ENCODE peak calls at places on chromosome 10, in four cellular contexts. J is neural progenitor cell, H is lung, E is OCI-LY7. N is an unnamed sample.

GRCh38 chr10:6383099-6383812 is 180.5 kb downstream of the PFKFB3 start:
- DNase-seq in J (no peak), H (no peak), E (no peak), N (no peak)

GRCh38 chr10:86204421-86205045 is 162.1 kb downstream of the GRID1 start:
- DNase-seq in H (no peak), J (no peak), E (no peak), N (no peak)

GRCh38 chr10:36301539-36301938 is 659.4 kb upstream of the FZD8 start:
- DNase-seq in J (no peak), E (no peak), H (no peak), N (no peak)

GRCh38 chr10:100879741-100880360 is 32.9 kb upstream of the SLF2 start:
- DNase-seq in E (no peak), H (no peak), J (peak), N (no peak)

GRCh38 chr10:97850446-97850845 is 803 bp downstream of the GOLGA7B start:
- DNase-seq in E (no peak), J (peak), H (no peak), N (no peak)

GRCh38 chr10:103849212-103849877 is 6.0 kb downstream of the SH3PXD2A start:
- DNase-seq in H (no peak), E (no peak), J (no peak), N (no peak)

GRCh38 chr10:1401056-1401965 is 336.0 kb downstream of the ADARB2 start:
- DNase-seq in E (no peak), J (peak), H (no peak), N (no peak)

GRCh38 chr10:119410361-119411116 is 132.0 kb downstream of the RGS10 start:
- DNase-seq in E (no peak), J (no peak), H (no peak), N (no peak)

GRCh38 chr10:36840793-36841192 is 284.6 kb upstream of the ANKRD30A start:
- DNase-seq in H (no peak), J (no peak), E (no peak), N (no peak)

GRCh38 chr10:74909665-74910064 is 83.3 kb downstream of the KAT6B start:
- DNase-seq in J (no peak), E (no peak), H (no peak), N (no peak)

GRCh38 chr10:47438857-47439474 is 44.9 kb downstream of the ANXA8 start:
- DNase-seq in E (peak), H (no peak), J (peak), N (peak)

GRCh38 chr10:127943336-127943910 is 36.5 kb downstream of the PTPRE start:
- DNase-seq in H (no peak), E (no peak), J (no peak), N (no peak)

GRCh38 chr10:70678757-70679489 is 6.6 kb downstream of the ADAMTS14 start:
- DNase-seq in J (no peak), H (no peak), E (no peak), N (no peak)

GRCh38 chr10:120493411-120494312 is 36.6 kb downstream of the PLPP4 start:
- DNase-seq in J (no peak), E (no peak), H (no peak), N (no peak)

GRCh38 chr10:59181668-59182067 is 5.2 kb downstream of the PHYHIPL start:
- DNase-seq in E (peak), H (no peak), J (peak), N (peak)

DNA sequence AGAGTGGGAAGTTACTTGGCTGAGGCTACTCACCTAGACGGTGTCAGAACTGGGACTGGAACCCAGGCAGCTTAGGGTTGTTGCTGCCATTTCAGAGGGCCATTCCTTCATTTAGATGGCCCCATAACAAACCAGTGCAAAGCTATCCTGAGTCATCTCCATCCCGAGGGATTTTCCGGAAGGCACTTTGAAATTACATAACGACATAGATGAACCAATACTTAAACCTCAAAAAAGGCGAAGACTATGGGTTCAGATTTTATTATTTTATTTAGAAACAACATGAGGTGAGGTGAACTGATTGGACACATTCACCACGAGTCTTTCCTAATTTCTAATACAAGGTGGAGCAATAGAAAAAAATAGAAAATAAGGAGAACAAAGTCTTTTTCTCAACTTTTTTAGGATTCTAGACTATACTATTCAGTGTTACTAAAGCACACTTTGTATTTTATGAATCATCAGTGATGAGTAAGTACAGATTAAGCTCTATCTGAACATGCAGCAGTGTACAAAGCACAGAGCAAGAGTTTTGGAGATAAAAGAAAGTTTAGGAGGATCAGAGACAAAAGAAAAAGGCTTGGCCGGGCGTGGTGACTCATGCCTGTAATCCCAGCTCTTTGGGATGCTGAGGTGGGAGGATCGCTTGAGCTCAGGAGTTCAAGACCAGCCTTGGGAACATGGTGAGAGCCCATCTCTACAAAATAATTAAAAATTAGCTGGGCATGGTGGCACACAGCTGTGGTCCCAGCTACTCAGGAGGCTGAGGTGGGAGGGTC is 79.5 kb upstream of the SVIL start:
- DNase-seq in H (peak), J (no peak), E (no peak), N (peak)
- H3K4me3 ChIP-seq in H (no peak), J (no peak), E (no peak), N (no peak)

GRCh38 chr10:117004238-117004626 is 755 bp downstream of the SHTN1 start:
- DNase-seq in H (no peak), E (no peak), J (no peak), N (no peak)
- H3K4me3 ChIP-seq in H (peak), E (no peak), J (peak), N (peak)

DNA sequence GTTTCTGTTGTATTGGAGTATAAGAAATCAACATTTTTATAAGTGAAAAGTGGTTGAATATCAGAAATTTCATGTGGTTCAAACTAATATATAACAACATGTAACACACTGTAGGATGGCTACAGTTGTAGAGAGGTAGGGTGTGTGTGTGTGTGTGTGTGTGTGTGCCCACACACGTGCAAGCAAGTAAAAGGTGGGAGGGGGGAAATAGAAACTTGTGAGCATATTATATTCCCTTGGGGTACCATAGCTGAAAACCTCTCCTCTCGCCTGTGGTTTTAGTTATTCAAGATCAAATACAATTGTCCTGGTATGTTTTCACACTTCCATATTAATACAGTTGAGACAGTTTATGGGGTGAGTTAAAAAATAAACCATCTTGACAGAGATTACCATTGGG is 26.2 kb downstream of the SMNDC1 start:
- DNase-seq in E (peak), H (no peak), J (no peak), N (no peak)
- H3K4me3 ChIP-seq in E (no peak), H (no peak), J (no peak), N (no peak)

DNA sequence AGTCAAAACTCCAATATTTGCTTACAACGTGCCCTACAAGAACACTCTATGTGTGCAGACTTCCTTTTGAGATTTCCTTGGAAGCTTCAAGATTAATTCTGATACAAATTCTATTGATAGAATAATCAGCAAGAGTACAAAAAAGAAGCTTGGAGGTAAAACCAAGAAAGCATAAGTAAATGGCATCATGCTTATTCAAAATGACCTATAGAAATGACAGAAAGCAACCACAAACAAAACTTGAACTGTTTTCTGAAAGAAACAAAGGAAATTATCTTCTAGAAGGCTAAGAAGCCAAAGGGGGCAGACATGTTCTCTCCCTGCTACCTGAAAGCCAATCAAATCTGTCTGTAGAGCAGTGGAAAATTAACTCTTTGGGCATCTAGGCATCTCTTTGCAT is 73.0 kb downstream of the CTNNA3 start:
- DNase-seq in H (no peak), J (no peak), E (no peak), N (no peak)
- H3K4me3 ChIP-seq in H (no peak), J (no peak), E (no peak), N (no peak)

GRCh38 chr10:112446855-112447691 is at the start of the genes VTI1A and ZDHHC6:
- DNase-seq in H (peak), E (peak), J (peak), N (peak)
- H3K4me3 ChIP-seq in H (peak), E (peak), J (peak), N (peak)

DNA sequence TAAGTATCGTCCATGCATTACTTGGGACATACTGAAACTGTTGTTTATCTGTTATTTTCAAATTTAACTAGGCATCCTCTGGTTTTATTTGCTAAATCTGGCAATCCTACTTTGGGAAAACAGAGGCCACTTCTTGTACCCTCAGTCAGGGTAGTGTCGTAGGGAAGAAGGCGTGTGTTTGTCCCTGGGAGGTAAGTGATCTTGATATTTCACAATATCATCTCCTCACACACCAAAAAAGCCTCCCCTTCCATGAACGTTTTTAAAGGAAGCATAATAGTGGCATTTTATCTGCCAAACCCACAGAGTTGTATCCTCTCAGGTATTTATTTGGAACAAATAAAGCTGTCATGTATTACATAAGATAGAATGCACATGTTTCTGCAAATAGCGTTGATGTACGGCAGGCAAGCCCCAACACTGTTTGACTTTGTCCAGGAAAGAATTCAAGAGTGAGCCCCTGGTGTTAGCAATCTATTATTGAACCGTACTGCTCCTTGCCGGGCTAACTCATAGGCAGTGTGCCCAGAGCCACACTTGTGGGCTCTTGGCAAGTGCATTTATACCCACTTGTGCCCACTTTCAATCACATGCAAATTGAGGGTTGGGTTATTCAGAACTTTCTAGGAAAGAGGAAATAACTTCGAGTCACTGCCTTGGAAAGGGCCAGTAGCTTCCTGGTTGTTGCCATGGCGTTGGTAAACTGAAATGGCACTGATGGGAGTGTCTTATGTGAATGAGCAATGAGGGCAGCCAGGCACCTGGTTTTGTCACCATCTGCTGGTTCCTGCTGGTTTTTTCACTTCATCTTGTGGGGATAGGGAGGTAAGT is 266.0 kb downstream of the USP6NL start:
- DNase-seq in H (peak), E (peak), J (peak), N (peak)
- H3K4me3 ChIP-seq in H (no peak), E (no peak), J (no peak), N (no peak)

GRCh38 chr10:3829193-3830050 is 44.4 kb upstream of the KLF6 start:
- DNase-seq in J (peak), H (no peak), E (no peak), N (no peak)

GRCh38 chr10:3830946-3831345 is 45.9 kb upstream of the KLF6 start:
- DNase-seq in E (no peak), H (no peak), J (no peak), N (no peak)

GRCh38 chr10:3827266-3827665 is 42.3 kb upstream of the KLF6 start:
- DNase-seq in J (no peak), H (no peak), E (no peak), N (no peak)

GRCh38 chr10:3827768-3828403 is 42.9 kb upstream of the KLF6 start:
- DNase-seq in J (no peak), E (no peak), H (no peak), N (no peak)

GRCh38 chr10:3828404-3829192 is 43.6 kb upstream of the KLF6 start:
- DNase-seq in J (no peak), H (no peak), E (peak), N (no peak)
- H3K4me3 ChIP-seq in J (no peak), H (no peak), E (peak), N (no peak)

GRCh38 chr10:102408728-102409603 is 9.6 kb downstream of the PSD start:
- DNase-seq in H (no peak), E (no peak), J (peak), N (no peak)
- H3K4me3 ChIP-seq in H (no peak), E (peak), J (peak), N (peak)

GRCh38 chr10:14751576-14752330 is 22.9 kb downstream of the FAM107B start:
- DNase-seq in E (peak), H (peak), J (no peak), N (no peak)

GRCh38 chr10:14749051-14749809 is 25.5 kb downstream of the FAM107B start:
- DNase-seq in J (no peak), E (peak), H (no peak), N (no peak)

GRCh38 chr10:14748471-14748870 is 26.2 kb downstream of the FAM107B start:
- DNase-seq in H (no peak), E (no peak), J (no peak), N (no peak)

DNA sequence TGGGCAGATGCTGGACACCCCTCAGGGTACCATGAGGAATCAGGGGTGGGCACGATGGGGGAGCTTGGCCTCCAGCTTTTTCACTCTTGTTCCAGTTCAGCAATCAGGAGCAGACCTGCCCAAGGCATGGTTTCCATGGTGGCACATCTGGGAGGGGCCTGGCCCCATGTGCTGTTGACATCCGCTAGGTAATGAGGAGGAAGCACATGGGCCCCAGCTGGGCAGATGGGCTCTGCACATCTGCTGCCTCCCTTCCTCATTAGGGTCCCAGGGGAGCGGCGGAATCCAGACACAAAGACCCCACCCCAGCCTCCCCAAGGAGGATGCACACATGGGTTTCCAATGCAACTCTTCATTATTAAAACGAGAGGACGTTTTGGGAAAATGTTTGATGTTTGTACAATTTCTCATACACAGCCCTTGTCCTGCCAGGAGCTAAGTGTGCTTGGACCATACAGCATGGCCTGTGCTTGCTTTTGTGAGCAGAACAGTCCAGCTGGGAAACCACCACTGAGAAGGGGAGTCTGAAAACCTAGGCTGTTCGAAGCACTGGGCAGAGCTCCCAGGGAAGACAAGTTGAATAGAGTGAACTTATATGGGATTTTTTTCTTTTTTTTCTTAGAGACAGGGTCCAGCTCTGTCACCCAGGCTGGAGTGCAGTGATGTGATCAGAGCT is 23.7 kb downstream of the FAM107B start:
- DNase-seq in J (no peak), H (no peak), E (peak), N (no peak)
- H3K4me3 ChIP-seq in J (no peak), H (no peak), E (peak), N (no peak)

GRCh38 chr10:26432938-26433337 is 5.2 kb upstream of the APBB1IP start:
- DNase-seq in J (no peak), E (no peak), H (peak), N (no peak)
- H3K4me3 ChIP-seq in J (no peak), E (no peak), H (no peak), N (no peak)

N was measured in kidney epithelial cell.